ENCODE peak calls at places on chromosomes 3 and 15, in four cellular contexts. J, P, N and F are unnamed samples.

GRCh38 chr3:10474439-10474723 is 31.0 kb downstream of the ATP2B2 start:
- DNase-seq in J (no peak), P (no peak), N (no peak), F (no peak)

GRCh38 chr3:134381836-134382442 is 7.7 kb upstream of the AMOTL2 start:
- DNase-seq in J (no peak), P (no peak), N (no peak), F (peak)

GRCh38 chr15:62777657-62778056 is 264.9 kb upstream of the TPM1 start:
- DNase-seq in J (no peak), P (no peak), N (no peak), F (no peak)

GRCh38 chr3:107704477-107704876 is 181.7 kb downstream of the BBX start:
- DNase-seq in J (no peak), P (no peak), N (no peak), F (no peak)

GRCh38 chr3:136008221-136008620 is 42.7 kb downstream of the PPP2R3A start:
- DNase-seq in J (no peak), P (no peak), N (no peak), F (no peak)

GRCh38 chr15:70328137-70329115 is 230.7 kb upstream of the TLE3 start:
- DNase-seq in J (no peak), P (no peak), N (peak), F (no peak)

GRCh38 chr3:38438421-38438820 is 15.3 kb upstream of the ACVR2B start:
- DNase-seq in J (peak), P (peak), N (peak), F (no peak)

GRCh38 chr3:47149339-47149933 is 14.5 kb downstream of the SETD2 start:
- DNase-seq in J (no peak), P (no peak), N (no peak), F (no peak)

GRCh38 chr3:27986204-27986879 is 255.1 kb upstream of the CMC1 start:
- DNase-seq in J (no peak), P (no peak), N (no peak), F (no peak)

GRCh38 chr15:72037321-72037720 is 80.6 kb downstream of the MYO9A start:
- DNase-seq in J (peak), P (no peak), N (no peak), F (no peak)

GRCh38 chr3:22372292-22372949 is 621.4 kb upstream of the ZNF385D start:
- DNase-seq in J (no peak), P (no peak), N (no peak), F (no peak)

GRCh38 chr15:39946862-39947261 is 12.9 kb downstream of the EIF2AK4 start:
- DNase-seq in J (no peak), P (no peak), N (no peak), F (no peak)

GRCh38 chr3:15263120-15263519 is 57.1 kb downstream of the CAPN7 start:
- DNase-seq in J (no peak), P (no peak), N (no peak), F (no peak)

GRCh38 chr3:43072361-43072760 is 33.5 kb downstream of the POMGNT2 start:
- DNase-seq in J (no peak), P (no peak), N (no peak), F (no peak)

GRCh38 chr3:141795719-141796435 is 32.7 kb downstream of the GRK7 start:
- DNase-seq in J (peak), P (peak), N (no peak), F (no peak)

GRCh38 chr15:85047271-85047948 is 65.8 kb downstream of the PDE8A start:
- DNase-seq in J (peak), P (peak), N (peak), F (peak)

GRCh38 chr15:78671626-78672211 is 30.7 kb upstream of the CHRNB4 start:
- DNase-seq in J (no peak), P (no peak), N (no peak), F (no peak)

GRCh38 chr3:159856496-159857098 is 132.0 kb upstream of the IL12A start:
- DNase-seq in J (no peak), P (no peak), N (no peak), F (no peak)

GRCh38 chr15:82942691-82943090 is 9.8 kb downstream of the HOMER2 start:
- DNase-seq in J (no peak), P (no peak), N (no peak), F (no peak)

GRCh38 chr15:62403164-62403809 is 238.2 kb upstream of the C2CD4B start:
- DNase-seq in J (no peak), P (no peak), N (no peak), F (no peak)

GRCh38 chr3:148333091-148333490 is 364.6 kb upstream of the AGTR1 start:
- DNase-seq in J (no peak), P (no peak), N (no peak), F (peak)

GRCh38 chr3:152258448-152259302 is 10.1 kb upstream of the MBNL1 start:
- DNase-seq in J (peak), P (peak), N (peak), F (no peak)

GRCh38 chr3:169764164-169764452 is 752 bp downstream of the TERC start:
- DNase-seq in J (no peak), P (no peak), N (no peak), F (no peak)

GRCh38 chr15:49225572-49226281 is 55.7 kb downstream of the GALK2 start:
- DNase-seq in J (no peak), P (no peak), N (no peak), F (no peak)

GRCh38 chr3:61371123-61371522 is 119.9 kb upstream of the FHIT start:
- DNase-seq in J (peak), P (no peak), N (no peak), F (no peak)

GRCh38 chr15:29924750-29925149 is 102.5 kb upstream of the TJP1 start:
- DNase-seq in J (no peak), P (no peak), N (peak), F (peak)

GRCh38 chr3:49273825-49274532 is 3.1 kb downstream of the C3orf62 start:
- DNase-seq in J (no peak), P (no peak), N (no peak), F (no peak)

GRCh38 chr15:38257676-38258075 is 5.0 kb downstream of the SPRED1 start:
- DNase-seq in J (no peak), P (no peak), N (no peak), F (no peak)

GRCh38 chr3:16668776-16669545 is 63.7 kb upstream of the DAZL start:
- DNase-seq in J (no peak), P (no peak), N (no peak), F (no peak)

GRCh38 chr15:100885116-100885515 is 5.5 kb downstream of the ALDH1A3 start:
- DNase-seq in J (no peak), P (no peak), N (no peak), F (no peak)

GRCh38 chr15:67025719-67026118 is 39.7 kb upstream of the SMAD3 start:
- DNase-seq in J (no peak), P (no peak), N (peak), F (no peak)

GRCh38 chr15:64155802-64156651 is 4.5 kb downstream of the SNX22 start:
- DNase-seq in J (no peak), P (no peak), N (no peak), F (no peak)

GRCh38 chr3:197339841-197340520 is 41.6 kb upstream of the DLG1 start:
- DNase-seq in J (no peak), P (no peak), N (no peak), F (no peak)

GRCh38 chr3:151798476-151798875 is 15.4 kb upstream of the AADAC start:
- DNase-seq in J (no peak), P (no peak), N (no peak), F (no peak)

GRCh38 chr3:64351713-64352595 is 126.7 kb upstream of the PRICKLE2 start:
- DNase-seq in J (no peak), P (no peak), N (no peak), F (no peak)

GRCh38 chr3:18454766-18455165 is 29.6 kb upstream of the SATB1 start:
- DNase-seq in J (no peak), P (no peak), N (no peak), F (no peak)

GRCh38 chr3:88986834-88987233 is 120.6 kb upstream of the EPHA3 start:
- DNase-seq in J (no peak), P (no peak), N (no peak), F (no peak)

GRCh38 chr15:61364871-61365270 is 135.8 kb upstream of the RORA start:
- DNase-seq in J (no peak), P (no peak), N (no peak), F (no peak)

GRCh38 chr3:29281265-29282228 is 676 bp downstream of the RBMS3 start:
- DNase-seq in J (peak), P (no peak), N (peak), F (no peak)

GRCh38 chr15:99481406-99481805 is 84.4 kb upstream of the MEF2A start:
- DNase-seq in J (no peak), P (no peak), N (no peak), F (no peak)